ENCODE peak calls at places on chromosomes 3 and 15, in four cellular contexts. One of them, this sample, is unnamed. For H3K4me1, the result is how much of the 10 kb centered on the place peaks cover.

GRCh38 chr3:1943395-1944118 is 155.1 kb upstream of the CNTN4 start:
- DNase-seq in psoas muscle: no peak
- DNase-seq in upper lobe of right lung: no peak
- DNase-seq in MM.1S: peak
- DNase-seq in this sample: no peak

GRCh38 chr15:66785637-66786036 is 83.6 kb downstream of the SMAD6 start:
- DNase-seq in psoas muscle: no peak
- DNase-seq in upper lobe of right lung: no peak
- DNase-seq in MM.1S: no peak
- DNase-seq in this sample: no peak

GRCh38 chr3:146067048-146067447 is 93.9 kb downstream of the PLOD2 start:
- DNase-seq in psoas muscle: no peak
- DNase-seq in upper lobe of right lung: no peak
- DNase-seq in MM.1S: no peak
- DNase-seq in this sample: no peak

GRCh38 chr3:115423170-115423569 is 200.1 kb upstream of the GAP43 start:
- DNase-seq in psoas muscle: no peak
- DNase-seq in upper lobe of right lung: no peak
- DNase-seq in MM.1S: no peak
- DNase-seq in this sample: no peak

GRCh38 chr3:117495620-117496019 is 786.0 kb downstream of the TUSC7 start:
- DNase-seq in psoas muscle: no peak
- DNase-seq in upper lobe of right lung: no peak
- DNase-seq in MM.1S: no peak
- DNase-seq in this sample: no peak

GRCh38 chr15:91970142-91970541 is 116.6 kb downstream of the SLCO3A1 start:
- DNase-seq in psoas muscle: peak
- DNase-seq in upper lobe of right lung: no peak
- DNase-seq in MM.1S: no peak
- DNase-seq in this sample: no peak

GRCh38 chr3:194462936-194463335 is 23.9 kb downstream of the ATP13A3 start:
- DNase-seq in psoas muscle: no peak
- DNase-seq in upper lobe of right lung: no peak
- DNase-seq in MM.1S: no peak
- DNase-seq in this sample: no peak

GRCh38 chr3:70890085-70890484 is 577.6 kb upstream of the MDFIC2 start:
- DNase-seq in psoas muscle: no peak
- DNase-seq in upper lobe of right lung: no peak
- DNase-seq in MM.1S: no peak
- DNase-seq in this sample: no peak

GRCh38 chr3:21226086-21226485 is 524.9 kb downstream of the ZNF385D start:
- DNase-seq in psoas muscle: no peak
- DNase-seq in upper lobe of right lung: peak
- DNase-seq in MM.1S: no peak
- DNase-seq in this sample: no peak

GRCh38 chr3:62665627-62666433 is 209.4 kb downstream of the CADPS start:
- DNase-seq in psoas muscle: peak
- DNase-seq in upper lobe of right lung: peak
- DNase-seq in MM.1S: peak
- DNase-seq in this sample: no peak

GRCh38 chr3:8653800-8654408 is 9.3 kb upstream of the SSUH2 start:
- DNase-seq in psoas muscle: no peak
- DNase-seq in upper lobe of right lung: no peak
- DNase-seq in MM.1S: no peak
- DNase-seq in this sample: no peak

GRCh38 chr3:11641683-11642407 is 1.9 kb downstream of the VGLL4 start:
- DNase-seq in psoas muscle: no peak
- DNase-seq in upper lobe of right lung: no peak
- DNase-seq in MM.1S: no peak
- DNase-seq in this sample: no peak

GRCh38 chr15:77865701-77866100 is 211.8 kb downstream of the TBC1D2B start:
- DNase-seq in psoas muscle: no peak
- DNase-seq in upper lobe of right lung: peak
- DNase-seq in MM.1S: no peak
- DNase-seq in this sample: peak

GRCh38 chr3:141505166-141505565 is 18.3 kb downstream of the RASA2 start:
- DNase-seq in psoas muscle: no peak
- DNase-seq in upper lobe of right lung: no peak
- DNase-seq in MM.1S: no peak
- DNase-seq in this sample: no peak

DNA sequence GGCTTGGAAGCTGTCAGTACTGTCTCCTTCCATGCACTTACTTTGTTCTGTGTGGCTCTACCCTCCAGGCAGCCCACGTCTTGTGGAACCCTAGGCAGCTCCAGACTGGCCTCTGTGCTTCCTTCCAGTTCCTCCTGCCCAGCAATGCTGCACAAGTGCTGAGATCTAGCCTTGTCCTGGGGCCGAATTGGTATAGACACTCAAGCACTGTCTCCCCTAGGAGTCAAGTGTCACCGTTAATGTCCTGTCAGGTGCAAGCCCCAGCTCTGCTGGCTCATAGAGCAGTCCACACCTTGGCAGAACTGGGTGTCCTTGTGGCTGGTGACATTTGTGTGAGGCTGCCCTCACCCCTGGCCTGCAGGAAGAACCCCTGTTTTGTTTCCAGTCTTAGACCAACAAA is 130.1 kb downstream of the EEFSEC start:
- DNase-seq in psoas muscle: no peak
- DNase-seq in upper lobe of right lung: no peak
- DNase-seq in MM.1S: no peak
- DNase-seq in this sample: no peak
- H3K27ac ChIP-seq in psoas muscle: no peak
- H3K27ac ChIP-seq in upper lobe of right lung: no peak
- H3K27ac ChIP-seq in MM.1S: no peak
- H3K27ac ChIP-seq in this sample: no peak

DNA sequence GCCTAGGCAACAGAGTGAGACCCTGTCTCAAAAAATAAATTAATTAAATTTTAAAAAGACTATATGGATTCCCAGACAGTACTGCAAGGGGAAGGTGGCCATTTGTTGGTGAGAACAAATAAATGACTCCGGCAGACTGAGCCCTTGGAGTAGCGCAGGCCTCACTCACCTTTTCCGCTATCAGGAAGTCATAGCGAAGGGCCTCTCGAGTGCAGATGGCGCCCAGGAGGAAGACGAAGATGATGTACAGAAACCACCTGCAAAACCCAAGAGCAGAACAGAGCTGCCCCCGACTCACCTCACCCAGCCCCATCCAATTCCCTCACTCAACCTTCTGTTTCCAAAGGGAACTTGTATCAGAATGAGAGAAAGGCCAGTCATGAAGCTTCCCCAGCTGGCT is 62.8 kb upstream of the HEG1 start:
- DNase-seq in psoas muscle: no peak
- DNase-seq in upper lobe of right lung: no peak
- DNase-seq in MM.1S: no peak
- DNase-seq in this sample: no peak
- H3K4me1 ChIP-seq in psoas muscle: under half
- H3K4me1 ChIP-seq in upper lobe of right lung: under half
- H3K4me1 ChIP-seq in MM.1S: under half
- H3K4me1 ChIP-seq in this sample: half or more

GRCh38 chr3:49199900-49200281 is 28.5 kb downstream of the KLHDC8B start:
- DNase-seq in psoas muscle: no peak
- DNase-seq in upper lobe of right lung: peak
- DNase-seq in MM.1S: no peak
- DNase-seq in this sample: peak

GRCh38 chr3:49199244-49199899 is 28.0 kb downstream of the KLHDC8B start:
- DNase-seq in psoas muscle: peak
- DNase-seq in upper lobe of right lung: peak
- DNase-seq in MM.1S: no peak
- DNase-seq in this sample: peak

GRCh38 chr3:49205154-49205788 is 33.9 kb downstream of the KLHDC8B start:
- DNase-seq in psoas muscle: no peak
- DNase-seq in upper lobe of right lung: no peak
- DNase-seq in MM.1S: no peak
- DNase-seq in this sample: peak
- H3K27ac ChIP-seq in psoas muscle: peak
- H3K27ac ChIP-seq in upper lobe of right lung: no peak
- H3K27ac ChIP-seq in MM.1S: no peak
- H3K27ac ChIP-seq in this sample: no peak

GRCh38 chr3:160010578-160010977 is 21.9 kb downstream of the IL12A start:
- DNase-seq in psoas muscle: no peak
- DNase-seq in upper lobe of right lung: no peak
- DNase-seq in MM.1S: peak
- DNase-seq in this sample: no peak

GRCh38 chr3:160012108-160012507 is 23.5 kb downstream of the IL12A start:
- DNase-seq in psoas muscle: no peak
- DNase-seq in upper lobe of right lung: no peak
- DNase-seq in MM.1S: peak
- DNase-seq in this sample: no peak

GRCh38 chr3:160009525-160009924 is 20.9 kb downstream of the IL12A start:
- DNase-seq in psoas muscle: no peak
- DNase-seq in upper lobe of right lung: no peak
- DNase-seq in MM.1S: no peak
- DNase-seq in this sample: no peak

GRCh38 chr3:160006282-160007163 is 17.9 kb downstream of the IL12A start:
- DNase-seq in psoas muscle: no peak
- DNase-seq in upper lobe of right lung: no peak
- DNase-seq in MM.1S: peak
- DNase-seq in this sample: no peak

GRCh38 chr3:160008979-160009378 is 20.3 kb downstream of the IL12A start:
- DNase-seq in psoas muscle: no peak
- DNase-seq in upper lobe of right lung: no peak
- DNase-seq in MM.1S: no peak
- DNase-seq in this sample: no peak
- H3K4me1 ChIP-seq in psoas muscle: under half
- H3K4me1 ChIP-seq in upper lobe of right lung: under half
- H3K4me1 ChIP-seq in MM.1S: half or more
- H3K4me1 ChIP-seq in this sample: under half

DNA sequence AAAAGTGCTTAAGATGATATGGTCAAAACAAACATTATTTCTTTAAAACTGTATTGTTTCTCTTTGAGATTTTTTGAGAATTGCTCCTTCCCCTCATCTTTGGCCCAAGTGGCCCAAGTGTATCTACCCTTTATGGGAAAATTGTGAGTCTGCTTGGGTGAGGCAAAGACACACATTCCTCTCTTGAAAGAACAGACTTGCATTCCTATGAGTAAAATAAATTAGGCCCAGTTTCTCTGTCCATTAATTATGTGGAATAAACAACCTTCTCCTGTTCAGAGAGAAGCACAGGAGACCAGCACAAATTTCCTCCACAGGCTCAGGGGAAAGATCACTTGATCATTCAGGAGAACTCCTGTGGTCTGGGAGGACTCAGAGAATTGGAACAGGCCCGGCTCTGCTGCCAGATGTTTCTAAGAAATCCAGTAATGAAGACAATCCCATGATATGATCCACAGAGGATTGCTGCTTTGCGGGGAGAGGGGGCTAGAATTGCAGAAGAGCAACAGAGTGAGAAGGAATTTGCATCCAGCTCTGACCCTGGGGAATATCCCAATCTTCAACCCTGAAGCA is 53.9 kb upstream of the BOC start:
- DNase-seq in psoas muscle: peak
- DNase-seq in upper lobe of right lung: no peak
- DNase-seq in MM.1S: no peak
- DNase-seq in this sample: no peak
- H3K27ac ChIP-seq in psoas muscle: no peak
- H3K27ac ChIP-seq in upper lobe of right lung: no peak
- H3K27ac ChIP-seq in MM.1S: no peak
- H3K27ac ChIP-seq in this sample: no peak

DNA sequence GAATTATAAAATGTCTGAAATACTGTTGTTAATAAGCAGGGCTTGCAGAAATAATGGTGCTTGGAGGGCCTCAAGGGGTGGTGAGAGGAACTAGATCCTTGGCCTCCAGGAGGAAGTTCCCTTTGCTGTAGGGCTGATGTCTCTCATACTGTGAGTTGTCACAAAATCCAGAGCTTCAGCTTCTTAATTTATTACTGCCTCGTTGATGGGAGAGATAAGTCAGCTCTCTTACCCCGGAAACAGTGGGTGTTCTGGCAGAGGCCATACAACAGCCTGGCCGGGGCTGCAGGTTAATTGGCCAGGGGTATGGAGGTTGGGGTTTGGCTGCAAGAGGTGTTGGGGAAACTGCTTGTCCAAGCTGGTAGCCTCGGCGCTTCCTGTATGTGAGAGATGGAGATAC is 15.5 kb downstream of the MAPKAPK3 start:
- DNase-seq in psoas muscle: no peak
- DNase-seq in upper lobe of right lung: no peak
- DNase-seq in MM.1S: no peak
- DNase-seq in this sample: no peak
- H3K4me1 ChIP-seq in psoas muscle: half or more
- H3K4me1 ChIP-seq in upper lobe of right lung: under half
- H3K4me1 ChIP-seq in MM.1S: under half
- H3K4me1 ChIP-seq in this sample: half or more

GRCh38 chr3:169430687-169431404 is 232.7 kb downstream of the MECOM start:
- DNase-seq in psoas muscle: no peak
- DNase-seq in upper lobe of right lung: no peak
- DNase-seq in MM.1S: peak
- DNase-seq in this sample: no peak
- H3K27ac ChIP-seq in psoas muscle: no peak
- H3K27ac ChIP-seq in upper lobe of right lung: no peak
- H3K27ac ChIP-seq in MM.1S: no peak
- H3K27ac ChIP-seq in this sample: peak

GRCh38 chr3:58037141-58037910 is 29.1 kb downstream of the FLNB start:
- DNase-seq in psoas muscle: no peak
- DNase-seq in upper lobe of right lung: no peak
- DNase-seq in MM.1S: no peak
- DNase-seq in this sample: peak
- H3K4me1 ChIP-seq in psoas muscle: under half
- H3K4me1 ChIP-seq in upper lobe of right lung: under half
- H3K4me1 ChIP-seq in MM.1S: under half
- H3K4me1 ChIP-seq in this sample: under half